ENCODE peak calls at places on chromosomes 1 and 21, in ten cellular contexts. One of them, this sample, is unnamed.
A peak's percentile ranks its signal among the peaks of the same experiment; 100 is the strongest.

GRCh38 chr1:61322769-61323168 is 240.4 kb downstream of the NFIA start:
- DNase-seq in lung: no peak
- DNase-seq in AG09319: no peak
- DNase-seq in choroid plexus epithelial cell: no peak
- DNase-seq in GM10248: no peak
- DNase-seq in heart right ventricle: no peak
- DNase-seq in OCI-LY7: no peak
- DNase-seq in upper lobe of left lung: no peak
- DNase-seq in body of pancreas: no peak
- DNase-seq in right atrium auricular region: no peak
- DNase-seq in this sample: peak; percentile 14

GRCh38 chr1:36160949-36161485 is 5.1 kb downstream of the MAP7D1 start:
- DNase-seq in lung: peak; percentile 47
- DNase-seq in AG09319: no peak
- DNase-seq in choroid plexus epithelial cell: peak; percentile 67
- DNase-seq in GM10248: peak; percentile 71
- DNase-seq in heart right ventricle: peak; percentile 72
- DNase-seq in OCI-LY7: peak; percentile 79
- DNase-seq in upper lobe of left lung: peak; percentile 81
- DNase-seq in body of pancreas: peak; percentile 37
- DNase-seq in right atrium auricular region: peak; percentile 79
- DNase-seq in this sample: peak; percentile 88

GRCh38 chr1:33099290-33100118 is 18.6 kb downstream of the AZIN2 start:
- DNase-seq in lung: peak; percentile 85
- DNase-seq in AG09319: peak; percentile 100
- DNase-seq in choroid plexus epithelial cell: peak; percentile 100
- DNase-seq in GM10248: no peak
- DNase-seq in heart right ventricle: no peak
- DNase-seq in OCI-LY7: peak; percentile 20
- DNase-seq in upper lobe of left lung: peak; percentile 80
- DNase-seq in body of pancreas: peak; percentile 39
- DNase-seq in right atrium auricular region: no peak
- DNase-seq in this sample: peak; percentile 92

GRCh38 chr1:115642168-115643072 is 650 bp downstream of the VANGL1 start:
- DNase-seq in lung: peak; percentile 41
- DNase-seq in AG09319: no peak
- DNase-seq in choroid plexus epithelial cell: peak; percentile 48
- DNase-seq in GM10248: peak; percentile 69
- DNase-seq in heart right ventricle: peak; percentile 52
- DNase-seq in OCI-LY7: no peak
- DNase-seq in upper lobe of left lung: peak; percentile 34
- DNase-seq in body of pancreas: peak; percentile 73
- DNase-seq in right atrium auricular region: no peak
- DNase-seq in this sample: peak; percentile 50

GRCh38 chr1:57249511-57249910 is 174.3 kb downstream of the DAB1 start:
- DNase-seq in lung: no peak
- DNase-seq in AG09319: no peak
- DNase-seq in choroid plexus epithelial cell: no peak
- DNase-seq in GM10248: no peak
- DNase-seq in heart right ventricle: no peak
- DNase-seq in OCI-LY7: no peak
- DNase-seq in upper lobe of left lung: no peak
- DNase-seq in body of pancreas: no peak
- DNase-seq in right atrium auricular region: no peak
- DNase-seq in this sample: no peak

GRCh38 chr1:113073457-113073950 is 506 bp downstream of the LRIG2 start:
- DNase-seq in lung: peak; percentile 36
- DNase-seq in AG09319: peak; percentile 34
- DNase-seq in choroid plexus epithelial cell: peak; percentile 69
- DNase-seq in GM10248: no peak
- DNase-seq in heart right ventricle: no peak
- DNase-seq in OCI-LY7: no peak
- DNase-seq in upper lobe of left lung: peak; percentile 68
- DNase-seq in body of pancreas: peak; percentile 71
- DNase-seq in right atrium auricular region: no peak
- DNase-seq in this sample: no peak

GRCh38 chr1:82185084-82185483 is 384.4 kb downstream of the ADGRL2 start:
- DNase-seq in lung: no peak
- DNase-seq in AG09319: no peak
- DNase-seq in choroid plexus epithelial cell: no peak
- DNase-seq in GM10248: no peak
- DNase-seq in heart right ventricle: no peak
- DNase-seq in OCI-LY7: no peak
- DNase-seq in upper lobe of left lung: no peak
- DNase-seq in body of pancreas: no peak
- DNase-seq in right atrium auricular region: no peak
- DNase-seq in this sample: no peak

GRCh38 chr1:53421208-53421607 is 38.0 kb upstream of the DMRTB1 start:
- DNase-seq in lung: no peak
- DNase-seq in AG09319: no peak
- DNase-seq in choroid plexus epithelial cell: no peak
- DNase-seq in GM10248: no peak
- DNase-seq in heart right ventricle: no peak
- DNase-seq in OCI-LY7: no peak
- DNase-seq in upper lobe of left lung: no peak
- DNase-seq in body of pancreas: no peak
- DNase-seq in right atrium auricular region: no peak
- DNase-seq in this sample: no peak

GRCh38 chr21:37149411-37149810 is 76.4 kb downstream of the TTC3 start:
- DNase-seq in lung: no peak
- DNase-seq in AG09319: peak; percentile 18
- DNase-seq in choroid plexus epithelial cell: peak; percentile 92
- DNase-seq in GM10248: no peak
- DNase-seq in heart right ventricle: no peak
- DNase-seq in OCI-LY7: no peak
- DNase-seq in upper lobe of left lung: no peak
- DNase-seq in body of pancreas: no peak
- DNase-seq in right atrium auricular region: no peak
- DNase-seq in this sample: no peak

GRCh38 chr1:12126781-12127180 is 40.0 kb upstream of the TNFRSF1B start:
- DNase-seq in lung: no peak
- DNase-seq in AG09319: no peak
- DNase-seq in choroid plexus epithelial cell: no peak
- DNase-seq in GM10248: no peak
- DNase-seq in heart right ventricle: no peak
- DNase-seq in OCI-LY7: no peak
- DNase-seq in upper lobe of left lung: no peak
- DNase-seq in body of pancreas: no peak
- DNase-seq in right atrium auricular region: no peak
- DNase-seq in this sample: no peak
- TF ChIP-seq CTCF in lung: no peak
- TF ChIP-seq CTCF in AG09319: no peak
- TF ChIP-seq CTCF in choroid plexus epithelial cell: no peak
- TF ChIP-seq CTCF in GM10248: no peak
- TF ChIP-seq CTCF in heart right ventricle: no peak
- TF ChIP-seq CTCF in OCI-LY7: no peak
- TF ChIP-seq CTCF in upper lobe of left lung: no peak
- TF ChIP-seq CTCF in body of pancreas: no peak
- TF ChIP-seq CTCF in right atrium auricular region: no peak
- TF ChIP-seq CTCF in this sample: no peak

GRCh38 chr1:7536891-7537591 is 234.1 kb upstream of the VAMP3 start:
- DNase-seq in lung: no peak
- DNase-seq in AG09319: no peak
- DNase-seq in choroid plexus epithelial cell: no peak
- DNase-seq in GM10248: no peak
- DNase-seq in heart right ventricle: no peak
- DNase-seq in OCI-LY7: no peak
- DNase-seq in upper lobe of left lung: no peak
- DNase-seq in body of pancreas: no peak
- DNase-seq in right atrium auricular region: no peak
- DNase-seq in this sample: no peak

GRCh38 chr1:7538849-7539771 is 232.0 kb upstream of the VAMP3 start:
- DNase-seq in lung: no peak
- DNase-seq in AG09319: no peak
- DNase-seq in choroid plexus epithelial cell: no peak
- DNase-seq in GM10248: no peak
- DNase-seq in heart right ventricle: no peak
- DNase-seq in OCI-LY7: no peak
- DNase-seq in upper lobe of left lung: no peak
- DNase-seq in body of pancreas: no peak
- DNase-seq in right atrium auricular region: no peak
- DNase-seq in this sample: no peak

GRCh38 chr1:7535934-7536878 is 234.9 kb upstream of the VAMP3 start:
- DNase-seq in lung: no peak
- DNase-seq in AG09319: no peak
- DNase-seq in choroid plexus epithelial cell: no peak
- DNase-seq in GM10248: no peak
- DNase-seq in heart right ventricle: no peak
- DNase-seq in OCI-LY7: no peak
- DNase-seq in upper lobe of left lung: no peak
- DNase-seq in body of pancreas: no peak
- DNase-seq in right atrium auricular region: no peak
- DNase-seq in this sample: no peak

GRCh38 chr1:7539772-7540175 is 231.3 kb upstream of the VAMP3 start:
- DNase-seq in lung: peak; percentile 62
- DNase-seq in AG09319: no peak
- DNase-seq in choroid plexus epithelial cell: peak; percentile 52
- DNase-seq in GM10248: no peak
- DNase-seq in heart right ventricle: no peak
- DNase-seq in OCI-LY7: no peak
- DNase-seq in upper lobe of left lung: peak; percentile 57
- DNase-seq in body of pancreas: peak; percentile 56
- DNase-seq in right atrium auricular region: no peak
- DNase-seq in this sample: peak; percentile 63

DNA sequence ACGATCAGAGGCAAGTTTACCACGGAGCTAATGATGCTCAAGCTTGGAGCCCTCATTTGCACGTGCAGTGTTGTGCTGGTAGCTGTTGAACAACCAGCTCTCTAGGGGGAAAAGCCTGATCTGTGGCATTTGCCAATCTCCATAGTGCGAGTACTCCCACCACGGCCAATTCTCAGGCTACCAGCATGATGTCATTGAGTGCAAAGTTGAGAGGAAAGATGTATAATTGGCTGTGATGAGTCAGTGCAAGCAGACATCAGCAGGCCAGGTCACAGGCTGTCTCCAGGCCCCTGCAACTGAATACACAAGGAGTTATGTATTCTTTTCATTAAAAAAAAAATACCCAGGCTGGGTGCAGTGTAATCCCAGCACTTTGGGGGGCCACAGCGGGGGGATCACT is 233.1 kb upstream of the VAMP3 start:
- DNase-seq in lung: no peak
- DNase-seq in AG09319: no peak
- DNase-seq in choroid plexus epithelial cell: peak; percentile 69
- DNase-seq in GM10248: no peak
- DNase-seq in heart right ventricle: no peak
- DNase-seq in OCI-LY7: no peak
- DNase-seq in upper lobe of left lung: no peak
- DNase-seq in body of pancreas: no peak
- DNase-seq in right atrium auricular region: no peak
- DNase-seq in this sample: no peak
- TF ChIP-seq CTCF in lung: no peak
- TF ChIP-seq CTCF in AG09319: no peak
- TF ChIP-seq CTCF in choroid plexus epithelial cell: no peak
- TF ChIP-seq CTCF in GM10248: no peak
- TF ChIP-seq CTCF in heart right ventricle: no peak
- TF ChIP-seq CTCF in OCI-LY7: no peak
- TF ChIP-seq CTCF in upper lobe of left lung: no peak
- TF ChIP-seq CTCF in body of pancreas: no peak
- TF ChIP-seq CTCF in right atrium auricular region: no peak
- TF ChIP-seq CTCF in this sample: no peak

GRCh38 chr1:212754715-212755114 is 36.9 kb downstream of the NSL1 start:
- DNase-seq in lung: no peak
- DNase-seq in AG09319: no peak
- DNase-seq in choroid plexus epithelial cell: no peak
- DNase-seq in GM10248: no peak
- DNase-seq in heart right ventricle: no peak
- DNase-seq in OCI-LY7: no peak
- DNase-seq in upper lobe of left lung: no peak
- DNase-seq in body of pancreas: no peak
- DNase-seq in right atrium auricular region: no peak
- DNase-seq in this sample: no peak

GRCh38 chr1:212759683-212760082 is 31.9 kb downstream of the NSL1 start:
- DNase-seq in lung: no peak
- DNase-seq in AG09319: no peak
- DNase-seq in choroid plexus epithelial cell: no peak
- DNase-seq in GM10248: no peak
- DNase-seq in heart right ventricle: no peak
- DNase-seq in OCI-LY7: no peak
- DNase-seq in upper lobe of left lung: no peak
- DNase-seq in body of pancreas: no peak
- DNase-seq in right atrium auricular region: no peak
- DNase-seq in this sample: no peak

GRCh38 chr1:212762839-212763238 is 28.7 kb downstream of the NSL1 start:
- DNase-seq in lung: no peak
- DNase-seq in AG09319: no peak
- DNase-seq in choroid plexus epithelial cell: no peak
- DNase-seq in GM10248: no peak
- DNase-seq in heart right ventricle: no peak
- DNase-seq in OCI-LY7: no peak
- DNase-seq in upper lobe of left lung: no peak
- DNase-seq in body of pancreas: no peak
- DNase-seq in right atrium auricular region: no peak
- DNase-seq in this sample: no peak

GRCh38 chr1:212762234-212762633 is 29.3 kb downstream of the NSL1 start:
- DNase-seq in lung: no peak
- DNase-seq in AG09319: no peak
- DNase-seq in choroid plexus epithelial cell: no peak
- DNase-seq in GM10248: no peak
- DNase-seq in heart right ventricle: no peak
- DNase-seq in OCI-LY7: no peak
- DNase-seq in upper lobe of left lung: no peak
- DNase-seq in body of pancreas: no peak
- DNase-seq in right atrium auricular region: no peak
- DNase-seq in this sample: no peak

DNA sequence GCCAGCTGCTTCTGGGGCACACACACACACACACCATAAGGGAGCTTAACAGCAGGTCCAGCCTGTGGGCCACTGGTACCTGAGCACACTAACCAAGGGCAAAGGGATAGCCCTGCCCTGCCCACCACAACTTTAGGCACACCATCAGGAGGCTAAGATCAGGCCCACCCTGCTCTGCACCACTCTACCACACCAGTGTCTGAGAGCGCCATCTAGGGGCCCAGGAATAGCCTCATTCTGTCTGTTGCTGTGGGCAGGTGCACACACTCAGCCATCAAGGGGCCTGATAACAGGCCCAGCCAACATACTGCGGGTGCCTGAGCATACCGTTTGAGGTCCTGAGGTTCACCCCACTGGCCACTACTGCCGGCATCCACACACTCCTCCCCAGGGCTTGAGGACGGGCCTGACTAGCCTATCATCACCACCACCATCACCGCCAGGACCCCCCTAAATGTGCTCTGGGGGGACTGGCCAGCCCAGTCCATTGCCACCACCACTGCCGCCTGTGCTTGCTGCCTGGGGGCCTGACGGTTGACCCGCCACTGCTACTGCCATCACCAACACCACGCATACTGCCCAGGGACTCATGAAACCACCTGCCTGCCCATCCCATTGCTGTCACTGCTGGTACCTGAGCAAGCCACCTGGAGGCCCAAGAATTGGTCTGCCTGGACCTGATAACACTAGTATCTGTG is 31.3 kb downstream of the NSL1 start:
- DNase-seq in lung: no peak
- DNase-seq in AG09319: no peak
- DNase-seq in choroid plexus epithelial cell: no peak
- DNase-seq in GM10248: peak; percentile 52
- DNase-seq in heart right ventricle: no peak
- DNase-seq in OCI-LY7: peak; percentile 33
- DNase-seq in upper lobe of left lung: peak; percentile 39
- DNase-seq in body of pancreas: no peak
- DNase-seq in right atrium auricular region: no peak
- DNase-seq in this sample: peak; percentile 76
- TF ChIP-seq CTCF in lung: no peak
- TF ChIP-seq CTCF in AG09319: peak; percentile 45
- TF ChIP-seq CTCF in choroid plexus epithelial cell: peak; percentile 55
- TF ChIP-seq CTCF in GM10248: peak; percentile 28
- TF ChIP-seq CTCF in heart right ventricle: no peak
- TF ChIP-seq CTCF in OCI-LY7: peak; percentile 73
- TF ChIP-seq CTCF in upper lobe of left lung: no peak
- TF ChIP-seq CTCF in body of pancreas: no peak
- TF ChIP-seq CTCF in right atrium auricular region: no peak
- TF ChIP-seq CTCF in this sample: peak; percentile 62

GRCh38 chr1:26959722-26960624 is at the start of gene KDF1:
- DNase-seq in lung: peak; percentile 79
- DNase-seq in AG09319: no peak
- DNase-seq in choroid plexus epithelial cell: no peak
- DNase-seq in GM10248: no peak
- DNase-seq in heart right ventricle: no peak
- DNase-seq in OCI-LY7: no peak
- DNase-seq in upper lobe of left lung: peak; percentile 88
- DNase-seq in body of pancreas: peak; percentile 94
- DNase-seq in right atrium auricular region: no peak
- DNase-seq in this sample: peak; percentile 37
- TF ChIP-seq CTCF in lung: no peak
- TF ChIP-seq CTCF in AG09319: no peak
- TF ChIP-seq CTCF in choroid plexus epithelial cell: no peak
- TF ChIP-seq CTCF in GM10248: no peak
- TF ChIP-seq CTCF in heart right ventricle: no peak
- TF ChIP-seq CTCF in OCI-LY7: no peak
- TF ChIP-seq CTCF in upper lobe of left lung: no peak
- TF ChIP-seq CTCF in body of pancreas: peak; percentile 53
- TF ChIP-seq CTCF in right atrium auricular region: no peak
- TF ChIP-seq CTCF in this sample: peak; percentile 15

This sample was measured in activated CD8-positive, alpha-beta T cell treated with anti-CD3 and anti-CD28 coated beads for 36 hours.